ENCODE peak calls at places on chromosome 19, in ten cellular contexts. P, Y, W, A, L, V, N, J, I and K are unnamed samples.
A peak's percentile ranks its signal among the peaks of the same experiment; 100 is the strongest.

GRCh38 chr19:29596885-29597525 is 9.1 kb upstream of the POP4 start:
- DNase-seq in P (no peak), Y (peak; percentile 14), W (peak; percentile 4), A (no peak), L (no peak), V (no peak), N (no peak), J (no peak), I (no peak), K (no peak)

GRCh38 chr19:5152767-5153532 is 184.0 kb downstream of the KDM4B start:
- DNase-seq in P (peak; percentile 52), Y (no peak), W (no peak), A (no peak), L (no peak), V (no peak), N (no peak), J (no peak), I (no peak), K (peak; percentile 13)

GRCh38 chr19:45139286-45140143 is 21.3 kb downstream of the NKPD1 start:
- DNase-seq in P (no peak), Y (no peak), W (no peak), A (no peak), L (no peak), V (no peak), N (no peak), J (no peak), I (no peak), K (no peak)

GRCh38 chr19:58559275-58560006 is 1.0 kb upstream of the UBE2M start:
- DNase-seq in P (peak; percentile 96), Y (peak; percentile 92), W (peak; percentile 86), A (peak; percentile 93), L (peak; percentile 94), V (peak; percentile 59), N (peak; percentile 85), J (peak; percentile 89), I (peak; percentile 92), K (peak; percentile 90)

GRCh38 chr19:55253264-55253663 is 5.6 kb downstream of the PPP6R1 start:
- DNase-seq in P (no peak), Y (no peak), W (no peak), A (no peak), L (no peak), V (no peak), N (no peak), J (no peak), I (no peak), K (no peak)

GRCh38 chr19:29171525-29171924 is 41.4 kb downstream of the UQCRFS1 start:
- DNase-seq in P (no peak), Y (no peak), W (no peak), A (no peak), L (no peak), V (no peak), N (no peak), J (no peak), I (no peak), K (no peak)

GRCh38 chr19:51329411-51329810 is 12.5 kb downstream of the VSIG10L start:
- DNase-seq in P (no peak), Y (no peak), W (no peak), A (no peak), L (no peak), V (no peak), N (no peak), J (no peak), I (no peak), K (no peak)

GRCh38 chr19:54653181-54653809 is 9.5 kb upstream of the LILRB4 start:
- DNase-seq in P (no peak), Y (peak; percentile 19), W (peak; percentile 1), A (no peak), L (no peak), V (no peak), N (peak; percentile 22), J (no peak), I (no peak), K (no peak)

GRCh38 chr19:29878973-29879654 is 62.9 kb upstream of the URI1 start:
- DNase-seq in P (no peak), Y (peak; percentile 11), W (peak; percentile 14), A (no peak), L (no peak), V (peak; percentile 13), N (no peak), J (no peak), I (no peak), K (no peak)

GRCh38 chr19:37594064-37594981 is at the start of the genes ZNF540 and ZNF571:
- DNase-seq in P (peak; percentile 98), Y (peak; percentile 93), W (peak; percentile 95), A (peak; percentile 98), L (peak; percentile 93), V (peak; percentile 94), N (peak; percentile 94), J (peak; percentile 98), I (peak; percentile 94), K (peak; percentile 93)

GRCh38 chr19:5314012-5314906 is 26.4 kb downstream of the PTPRS start:
- DNase-seq in P (no peak), Y (peak; percentile 13), W (no peak), A (no peak), L (no peak), V (no peak), N (no peak), J (no peak), I (no peak), K (no peak)

GRCh38 chr19:5183616-5184015 is 157.0 kb downstream of the PTPRS start:
- DNase-seq in P (no peak), Y (no peak), W (no peak), A (no peak), L (no peak), V (no peak), N (no peak), J (no peak), I (no peak), K (no peak)

DNA sequence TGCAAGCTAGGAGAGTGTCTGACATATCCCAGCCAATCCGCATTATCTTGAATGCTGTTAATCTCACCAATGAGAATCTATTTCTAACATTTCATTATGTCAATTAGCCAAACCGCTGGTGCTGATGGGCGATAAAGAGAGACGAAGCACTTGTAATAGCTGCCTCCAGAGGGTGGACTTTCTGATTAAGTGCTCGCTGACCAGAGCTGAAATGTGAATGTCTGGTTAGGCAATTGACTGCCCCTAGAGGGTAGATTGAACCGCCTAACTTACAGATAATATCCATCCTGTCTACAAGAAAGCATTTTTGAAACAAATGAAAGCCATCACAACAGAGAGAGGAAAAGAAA is 552 bp upstream of the GRWD1 start:
- DNase-seq in P (no peak), Y (peak; percentile 95), W (peak; percentile 92), A (no peak), L (no peak), V (peak; percentile 73), N (peak; percentile 96), J (no peak), I (no peak), K (peak; percentile 64)
- TF ChIP-seq CTCF in P (peak; percentile 48), Y (peak; percentile 83), W (peak; percentile 87), A (peak; percentile 46), L (peak; percentile 45), V (peak; percentile 69), N (peak; percentile 61), J (no peak), I (peak; percentile 7), K (peak; percentile 70)

GRCh38 chr19:3555653-3556422 is 1.5 kb downstream of the MFSD12 start:
- DNase-seq in P (no peak), Y (no peak), W (no peak), A (peak; percentile 40), L (no peak), V (no peak), N (no peak), J (no peak), I (peak; percentile 34), K (no peak)

GRCh38 chr19:3556423-3556977 is 886 bp downstream of the MFSD12 start:
- DNase-seq in P (no peak), Y (no peak), W (no peak), A (no peak), L (no peak), V (no peak), N (no peak), J (no peak), I (no peak), K (no peak)

GRCh38 chr19:3551808-3552095 is 5.6 kb downstream of the MFSD12 start:
- DNase-seq in P (no peak), Y (no peak), W (no peak), A (peak; percentile 31), L (no peak), V (no peak), N (no peak), J (no peak), I (peak; percentile 18), K (no peak)

GRCh38 chr19:3556978-3557460 is 367 bp downstream of the MFSD12 start:
- DNase-seq in P (peak; percentile 79), Y (no peak), W (peak; percentile 20), A (peak; percentile 70), L (peak; percentile 61), V (no peak), N (peak; percentile 40), J (no peak), I (no peak), K (no peak)

GRCh38 chr19:3554254-3555083 is 2.9 kb downstream of the MFSD12 start:
- DNase-seq in P (no peak), Y (no peak), W (no peak), A (no peak), L (no peak), V (no peak), N (no peak), J (no peak), I (peak; percentile 21), K (no peak)
- H3K4me1 ChIP-seq in P (peaks cover 22% of the 10 kb centered on the region), Y (peaks cover 7% of the 10 kb centered on the region), W (peaks cover 28% of the 10 kb centered on the region), A (peaks cover 48% of the 10 kb centered on the region), L (peaks cover 8% of the 10 kb centered on the region), V (peaks cover 4% of the 10 kb centered on the region), N (peaks cover 25% of the 10 kb centered on the region), J (peaks cover 17% of the 10 kb centered on the region), I (peaks cover 10% of the 10 kb centered on the region), K (peaks cover 14% of the 10 kb centered on the region)

GRCh38 chr19:21688464-21688863 is 78.9 kb downstream of the ZNF100 start:
- DNase-seq in P (no peak), Y (no peak), W (no peak), A (no peak), L (no peak), V (no peak), N (no peak), J (no peak), I (no peak), K (no peak)
- TF ChIP-seq CTCF in P (no peak), Y (no peak), W (no peak), A (no peak), L (no peak), V (no peak), N (no peak), J (no peak), I (no peak), K (no peak)

DNA sequence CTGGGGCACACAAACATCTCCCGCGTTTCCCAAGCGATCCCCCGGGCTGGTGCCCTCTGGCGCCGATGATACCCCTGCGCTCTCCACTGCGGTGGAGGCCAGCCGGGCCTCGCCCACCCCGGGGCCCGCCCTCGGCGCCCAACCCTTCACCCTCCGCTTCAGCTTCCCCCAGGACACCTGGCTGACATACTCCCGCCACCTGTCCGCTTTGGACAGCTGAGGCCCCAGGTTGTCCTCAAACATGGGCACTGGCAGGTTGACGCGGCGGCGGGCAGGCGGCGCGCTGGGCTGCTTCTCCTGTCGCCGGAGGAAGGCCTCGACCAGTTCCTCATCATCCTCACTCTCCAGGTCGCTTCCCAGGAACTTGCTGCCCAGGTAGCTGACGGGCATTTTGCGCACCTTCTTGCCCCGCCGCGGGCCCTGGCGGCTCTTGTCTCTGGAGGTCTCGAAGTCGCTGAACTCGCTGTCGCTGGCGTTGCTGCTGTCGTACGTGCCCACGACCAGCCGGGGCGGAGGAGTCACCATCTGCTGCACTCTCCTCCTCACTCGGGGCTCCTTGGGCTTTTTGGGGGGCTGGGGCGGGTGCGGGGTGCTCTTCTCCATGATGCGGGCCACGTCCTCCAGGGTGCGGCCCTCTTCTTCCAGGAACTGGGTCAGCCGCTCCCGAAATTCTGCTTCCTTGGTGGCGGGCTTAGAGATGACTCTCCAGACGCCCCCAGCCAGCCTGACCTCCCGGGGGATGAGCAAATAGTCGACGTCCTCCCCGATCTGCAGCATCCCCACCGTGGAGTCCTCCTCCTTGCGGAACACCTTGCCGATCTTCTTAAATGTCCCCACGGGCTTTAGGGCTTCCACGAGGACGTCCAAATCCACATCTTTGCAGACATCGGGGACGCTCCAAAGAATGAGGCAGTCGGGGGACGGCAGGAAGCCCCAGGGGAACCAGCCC is 1.1 kb downstream of the CCDC8 start:
- DNase-seq in P (no peak), Y (no peak), W (no peak), A (peak; percentile 37), L (peak; percentile 20), V (no peak), N (no peak), J (no peak), I (no peak), K (no peak)
- H3K4me1 ChIP-seq in P (peaks cover 15% of the 10 kb centered on the region), Y (peaks cover 6% of the 10 kb centered on the region), W (peaks cover 33% of the 10 kb centered on the region), A (peaks cover 25% of the 10 kb centered on the region), L (no peaks in the 10 kb centered on the region), V (peaks cover 8% of the 10 kb centered on the region), N (no peaks in the 10 kb centered on the region), J (peaks cover 8% of the 10 kb centered on the region), I (peaks cover 13% of the 10 kb centered on the region), K (no peaks in the 10 kb centered on the region)